ENCODE peak calls at places on chromosomes 13 and 19, in five cellular contexts. C is fibroblast of lung, T is esophagus squamous epithelium, R is heart left ventricle, F is uterus. Q is an unnamed sample. For H3K4me1, the result is how much of the 10 kb centered on the place peaks cover.

GRCh38 chr13:60931858-60932546 is 483.6 kb downstream of the PCDH20 start:
- DNase-seq in C (peak), F (no peak), R (no peak), T (no peak), Q (no peak)

GRCh38 chr19:46745521-46746280 is at the start of gene FKRP:
- DNase-seq in C (no peak), F (no peak), R (peak), T (no peak), Q (no peak)

GRCh38 chr13:98975822-98976261 is 2.0 kb downstream of the DOCK9 start:
- DNase-seq in T (no peak), F (no peak), R (no peak), C (no peak), Q (no peak)

GRCh38 chr19:13262450-13262849 is 112.2 kb downstream of the IER2 start:
- DNase-seq in R (no peak), C (peak), F (peak), T (no peak), Q (no peak)

GRCh38 chr19:41114132-41114531 is at the start of gene CYP2F1:
- DNase-seq in R (no peak), C (no peak), T (no peak), F (no peak), Q (no peak)

GRCh38 chr13:70171151-70171550 is 62.9 kb upstream of the KLHL1 start:
- DNase-seq in F (no peak), R (no peak), C (no peak), T (no peak), Q (no peak)

GRCh38 chr19:634975-635652 is 1.8 kb upstream of the POLRMT start:
- DNase-seq in R (no peak), C (no peak), T (no peak), F (no peak), Q (no peak)

GRCh38 chr19:6736169-6736916 is 1.0 kb downstream of the GPR108 start:
- DNase-seq in F (peak), T (peak), C (peak), R (peak), Q (no peak)

GRCh38 chr19:34645551-34645950 is 31.4 kb downstream of the SCGB2B2 start:
- DNase-seq in R (no peak), C (no peak), T (no peak), F (no peak), Q (no peak)

GRCh38 chr19:6801397-6802086 is 29.0 kb downstream of the VAV1 start:
- DNase-seq in T (peak), C (peak), F (peak), R (peak), Q (no peak)

GRCh38 chr13:49399801-49400472 is 43.9 kb downstream of the CAB39L start:
- DNase-seq in C (no peak), R (no peak), T (no peak), F (no peak), Q (no peak)

GRCh38 chr13:101572456-101572855 is 120.0 kb downstream of the ITGBL1 start:
- DNase-seq in F (no peak), C (no peak), T (no peak), R (no peak), Q (no peak)

GRCh38 chr19:16296713-16297112 is 27.9 kb upstream of the KLF2 start:
- DNase-seq in C (peak), F (no peak), R (no peak), T (no peak), Q (no peak)

GRCh38 chr19:14577885-14578427 is 4.9 kb upstream of the CLEC17A start:
- DNase-seq in R (no peak), F (no peak), C (no peak), T (no peak), Q (no peak)
- H3K4me1 ChIP-seq in R (under half), F (under half), C (under half), T (under half), Q (under half)

GRCh38 chr13:80337011-80337688 is 3.8 kb downstream of the SPRY2 start:
- DNase-seq in C (peak), R (peak), T (no peak), F (no peak), Q (no peak)
- H3K4me3 ChIP-seq in C (peak), R (peak), T (peak), F (peak), Q (peak)

GRCh38 chr13:95676775-95677563 is at the start of gene DNAJC3:
- DNase-seq in R (peak), C (peak), F (peak), T (peak), Q (peak)

GRCh38 chr13:95679722-95680121 is 2.8 kb downstream of the DNAJC3 start:
- DNase-seq in C (no peak), R (no peak), T (no peak), F (no peak), Q (no peak)

GRCh38 chr13:95676100-95676774 is 702 bp upstream of the DNAJC3 start:
- DNase-seq in R (peak), F (no peak), T (no peak), C (peak), Q (no peak)

GRCh38 chr13:95678967-95679366 is 2.0 kb downstream of the DNAJC3 start:
- DNase-seq in T (no peak), F (no peak), C (no peak), R (no peak), Q (no peak)

GRCh38 chr13:95677564-95678386 is 836 bp downstream of the DNAJC3 start:
- DNase-seq in T (no peak), F (peak), C (peak), R (no peak), Q (no peak)
- H3K4me1 ChIP-seq in T (under half), F (under half), C (under half), R (under half), Q (under half)

DNA sequence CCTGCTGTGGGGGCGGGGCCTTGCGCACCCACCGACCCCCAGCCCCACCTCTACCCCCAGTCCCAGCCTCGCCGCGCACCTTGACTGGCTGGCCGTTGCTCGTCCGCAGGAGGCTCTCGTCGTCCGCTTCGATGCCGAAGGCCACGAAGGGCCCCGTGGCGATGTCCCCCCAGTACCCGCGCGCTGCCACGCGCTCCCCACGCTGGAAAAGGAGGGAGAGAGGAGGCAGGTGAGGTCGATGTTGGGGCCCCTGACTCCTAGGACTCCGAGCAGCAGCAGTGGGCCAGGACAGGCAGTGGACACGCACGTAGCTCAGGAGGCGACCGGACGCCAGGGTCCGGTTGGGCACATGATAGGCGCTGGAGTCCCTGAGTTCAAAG is 3.4 kb upstream of the TNNI3 start:
- DNase-seq in R (no peak), C (no peak), F (no peak), T (no peak), Q (no peak)
- H3K4me3 ChIP-seq in R (peak), C (no peak), F (no peak), T (peak), Q (no peak)

GRCh38 chr19:4981681-4981958 is 12.7 kb downstream of the KDM4B start:
- DNase-seq in C (no peak), R (no peak), F (no peak), T (no peak), Q (no peak)
- H3K4me1 ChIP-seq in C (under half), R (under half), F (under half), T (under half), Q (under half)

DNA sequence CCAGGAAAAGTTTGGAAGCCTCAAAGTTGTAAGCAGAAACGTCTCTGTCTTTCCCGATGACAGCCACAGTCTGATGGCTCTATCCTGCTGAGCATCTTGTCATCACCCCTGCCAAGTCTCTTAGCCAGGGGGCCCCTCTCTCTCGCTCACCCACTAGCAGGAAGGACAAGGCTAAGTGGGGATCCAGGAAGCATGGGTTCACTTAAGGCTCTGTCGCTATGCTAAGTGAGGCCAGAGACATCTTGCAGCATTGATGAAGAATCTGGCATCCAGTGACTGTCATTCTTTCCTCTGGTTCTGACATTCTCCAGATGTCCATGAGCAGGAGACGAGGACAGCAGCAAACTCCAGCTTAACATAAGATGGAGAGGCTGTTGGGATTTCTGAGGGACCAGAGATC is 230.3 kb downstream of the TSHZ3 start:
- DNase-seq in R (no peak), T (no peak), F (no peak), C (no peak), Q (no peak)
- H3K4me3 ChIP-seq in R (no peak), T (no peak), F (no peak), C (no peak), Q (no peak)

GRCh38 chr13:27793377-27794074 is 1.2 kb downstream of the GSX1 start:
- DNase-seq in T (no peak), C (no peak), R (no peak), F (no peak), Q (no peak)

GRCh38 chr13:27792393-27793218 is at the start of gene GSX1:
- DNase-seq in R (peak), T (no peak), F (no peak), C (peak), Q (no peak)

GRCh38 chr13:27790523-27790922 is 1.8 kb upstream of the GSX1 start:
- DNase-seq in F (no peak), R (no peak), T (no peak), C (no peak), Q (no peak)

GRCh38 chr13:27791146-27791900 is 960 bp upstream of the GSX1 start:
- DNase-seq in T (no peak), C (no peak), F (no peak), R (no peak), Q (no peak)

GRCh38 chr13:27791901-27792392 is 336 bp upstream of the GSX1 start:
- DNase-seq in C (no peak), T (no peak), R (no peak), F (no peak), Q (no peak)
- H3K4me1 ChIP-seq in C (under half), T (under half), R (under half), F (under half), Q (under half)